ENCODE peak calls at places on chromosomes 7 and 10, in five cellular contexts. T, O, P, I and E are unnamed samples.

GRCh38 chr10:46106410-46107255 is 60.6 kb upstream of the MSMB start:
- DNase-seq in P (peak; percentile 36), O (peak; percentile 36), T (peak; percentile 87), I (no peak), E (peak; percentile 45)

GRCh38 chr7:73974948-73975926 is 52.7 kb upstream of the ELN start:
- DNase-seq in P (no peak), T (no peak), O (no peak), I (no peak), E (no peak)

GRCh38 chr10:78277267-78277666 is 243.6 kb downstream of the RPS24 start:
- DNase-seq in O (no peak), P (no peak), T (no peak), I (no peak), E (no peak)

GRCh38 chr10:71213127-71213616 is 802 bp downstream of the UNC5B start:
- DNase-seq in O (peak; percentile 96), T (peak; percentile 51), I (no peak), P (peak; percentile 74), E (no peak)

GRCh38 chr7:15461576-15461975 is 100.2 kb downstream of the AGMO start:
- DNase-seq in I (peak; percentile 77), T (no peak), P (peak; percentile 95), O (peak; percentile 70), E (no peak)

GRCh38 chr7:107715531-107715930 is 28.4 kb upstream of the CBLL1 start:
- DNase-seq in T (no peak), I (no peak), O (peak; percentile 40), P (peak; percentile 63), E (no peak)

GRCh38 chr7:1842321-1843221 is 172.5 kb downstream of the ELFN1 start:
- DNase-seq in P (no peak), O (no peak), I (no peak), T (no peak), E (no peak)

GRCh38 chr10:86392723-86393094 is 26.1 kb upstream of the GRID1 start:
- DNase-seq in I (no peak), P (no peak), O (no peak), T (no peak), E (no peak)

GRCh38 chr10:100327007-100327700 is 2.9 kb downstream of the PKD2L1 start:
- DNase-seq in T (peak; percentile 79), O (no peak), I (no peak), P (peak; percentile 64), E (no peak)

GRCh38 chr7:41133700-41134099 is 569.2 kb downstream of the INHBA start:
- DNase-seq in I (no peak), T (no peak), O (no peak), P (no peak), E (no peak)

GRCh38 chr10:58531084-58531695 is 18.5 kb downstream of the BICC1 start:
- DNase-seq in P (peak; percentile 83), I (no peak), O (peak; percentile 78), T (peak; percentile 68), E (peak; percentile 53)

GRCh38 chr7:39428221-39428620 is 138.0 kb upstream of the YAE1 start:
- DNase-seq in O (peak; percentile 32), I (no peak), P (peak; percentile 58), T (no peak), E (no peak)

GRCh38 chr10:91597397-91597881 is 35.4 kb downstream of the PPP1R3C start:
- DNase-seq in P (no peak), O (no peak), I (no peak), T (no peak), E (no peak)

GRCh38 chr10:119761106-119761505 is 35.3 kb downstream of the INPP5F start:
- DNase-seq in O (peak; percentile 73), I (peak; percentile 61), T (no peak), P (peak; percentile 80), E (no peak)

GRCh38 chr10:126481181-126481580 is 92.9 kb upstream of the ADAM12 start:
- DNase-seq in O (peak; percentile 22), T (no peak), I (no peak), P (peak; percentile 25), E (no peak)

GRCh38 chr10:62817763-62818425 is 1.7 kb upstream of the EGR2 start:
- DNase-seq in O (peak; percentile 70), T (peak; percentile 87), I (no peak), P (peak; percentile 60), E (peak; percentile 75)

GRCh38 chr7:1742555-1743303 is 72.7 kb downstream of the ELFN1 start:
- DNase-seq in I (no peak), O (no peak), T (peak; percentile 78), P (peak; percentile 34), E (no peak)

GRCh38 chr7:82729172-82730030 is 285.8 kb upstream of the CACNA2D1 start:
- DNase-seq in P (peak; percentile 59), T (peak; percentile 56), I (peak; percentile 27), O (peak; percentile 56), E (no peak)

GRCh38 chr10:55033061-55033460 is 232.0 kb upstream of the PCDH15 start:
- DNase-seq in O (no peak), P (no peak), I (no peak), T (no peak), E (no peak)

GRCh38 chr7:135922263-135922662 is 54.9 kb downstream of the MTPN start:
- DNase-seq in I (no peak), T (no peak), O (no peak), P (no peak), E (no peak)

GRCh38 chr7:105355701-105356100 is 33.0 kb downstream of the SRPK2 start:
- DNase-seq in T (no peak), I (no peak), O (no peak), P (no peak), E (no peak)

GRCh38 chr10:114083040-114083439 is 39.4 kb downstream of the ADRB1 start:
- DNase-seq in I (no peak), O (no peak), P (no peak), T (no peak), E (no peak)

GRCh38 chr7:158309844-158310763 is 277.5 kb downstream of the PTPRN2 start:
- DNase-seq in O (no peak), I (no peak), P (no peak), T (no peak), E (no peak)

GRCh38 chr10:3222068-3222467 is 49.5 kb upstream of the PITRM1 start:
- DNase-seq in P (peak; percentile 88), I (no peak), T (peak; percentile 52), O (peak; percentile 31), E (no peak)

GRCh38 chr7:21753071-21753470 is 192.6 kb downstream of the CDCA7L start:
- DNase-seq in O (peak; percentile 19), I (no peak), T (no peak), P (no peak), E (no peak)

GRCh38 chr7:79528421-79528820 is 75.0 kb upstream of the MAGI2 start:
- DNase-seq in P (no peak), T (peak; percentile 19), O (peak; percentile 96), I (no peak), E (no peak)

GRCh38 chr10:94308866-94309265 is 53.9 kb downstream of the NOC3L start:
- DNase-seq in P (peak; percentile 49), I (no peak), T (no peak), O (no peak), E (no peak)

GRCh38 chr10:94315975-94316464 is 46.7 kb downstream of the NOC3L start:
- DNase-seq in P (peak; percentile 78), I (no peak), O (no peak), T (no peak), E (no peak)

GRCh38 chr10:94314913-94315545 is 47.7 kb downstream of the NOC3L start:
- DNase-seq in P (peak; percentile 66), I (no peak), O (no peak), T (no peak), E (no peak)

GRCh38 chr10:94307046-94307615 is 55.6 kb downstream of the NOC3L start:
- DNase-seq in P (no peak), O (peak; percentile 19), T (no peak), I (no peak), E (no peak)

GRCh38 chr10:94310369-94310768 is 52.4 kb downstream of the NOC3L start:
- DNase-seq in O (no peak), T (no peak), P (no peak), I (no peak), E (no peak)
- TF ChIP-seq CTCF in O (no peak), T (no peak), P (no peak), I (no peak), E (no peak)

GRCh38 chr10:80442879-80443278 is 11.2 kb upstream of the TSPAN14 start:
- DNase-seq in T (no peak), P (no peak), I (no peak), O (no peak), E (no peak)

GRCh38 chr10:80444646-80445319 is 9.3 kb upstream of the TSPAN14 start:
- DNase-seq in P (peak; percentile 72), T (peak; percentile 82), O (peak; percentile 76), I (no peak), E (no peak)

GRCh38 chr10:80444124-80444523 is 10.0 kb upstream of the TSPAN14 start:
- DNase-seq in T (no peak), I (no peak), O (no peak), P (no peak), E (no peak)

GRCh38 chr10:80441831-80442230 is 12.3 kb upstream of the TSPAN14 start:
- DNase-seq in I (no peak), P (no peak), O (no peak), T (no peak), E (no peak)

GRCh38 chr10:80443531-80443974 is 10.6 kb upstream of the TSPAN14 start:
- DNase-seq in P (no peak), O (no peak), T (peak; percentile 47), I (no peak), E (no peak)
- TF ChIP-seq CTCF in P (peak; percentile 33), O (peak; percentile 34), T (peak; percentile 37), I (peak; percentile 35), E (no peak)

DNA sequence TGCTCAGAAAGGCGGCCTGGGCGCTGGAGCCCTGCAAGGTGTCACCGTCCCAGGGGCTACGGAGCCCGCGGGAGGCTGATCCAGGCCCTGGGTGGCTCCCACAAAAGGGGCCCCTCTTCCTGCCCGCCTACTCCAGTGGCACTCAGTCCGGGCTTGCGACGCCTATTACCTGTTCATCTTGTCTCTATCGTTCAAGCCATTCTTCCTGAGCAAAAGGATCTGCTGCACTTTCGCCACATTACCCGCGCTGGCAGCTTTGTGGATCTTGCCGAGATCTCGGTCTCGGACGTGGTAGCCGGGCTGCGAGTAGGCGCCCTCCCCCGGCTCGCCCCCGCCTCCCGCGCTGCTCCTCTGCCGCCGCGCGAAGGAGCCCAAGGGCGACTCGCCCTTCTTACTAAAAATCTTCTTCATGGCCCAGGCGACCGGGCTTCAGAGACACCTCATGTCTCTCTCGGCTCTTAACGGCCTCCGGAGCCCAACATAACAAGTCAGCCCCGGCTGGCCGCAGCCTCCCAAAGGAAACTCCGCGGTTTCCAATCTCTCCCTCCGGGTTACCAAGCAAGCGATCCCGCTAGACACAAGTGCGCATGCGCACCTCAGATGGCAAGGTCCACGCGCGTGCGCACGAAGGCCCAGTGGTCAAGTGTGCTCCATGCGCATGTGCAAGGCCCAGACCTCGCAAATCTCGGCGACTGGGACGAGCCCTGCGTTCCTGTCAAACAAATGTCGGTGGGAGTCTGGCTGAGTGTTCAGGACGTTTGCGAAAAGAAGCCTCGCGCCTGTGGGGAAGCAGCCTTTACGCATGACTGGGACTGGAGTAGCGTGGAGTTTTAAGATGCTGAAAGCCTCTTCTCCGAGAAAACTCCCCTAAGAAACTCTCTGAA is at the start of gene ANKRD26:
- DNase-seq in I (peak; percentile 96), P (peak; percentile 97), T (peak; percentile 91), O (peak; percentile 96), E (peak; percentile 98)
- TF ChIP-seq CTCF in I (no peak), P (no peak), T (no peak), O (no peak), E (no peak)

GRCh38 chr10:97117372-97117771 is 68.4 kb downstream of the SLIT1 start:
- DNase-seq in P (peak; percentile 5), O (peak; percentile 51), T (peak; percentile 28), I (no peak), E (no peak)
- TF ChIP-seq CTCF in P (peak; percentile 23), O (peak; percentile 57), T (peak; percentile 9), I (peak; percentile 22), E (peak; percentile 14)